ENCODE peak calls at places on chromosome 5, in nine cellular contexts. O is lower lobe of right lung; X is GM23338; P is GM23248; E is DND-41; U is heart left ventricle; S is suprapubic skin; B is CD8-positive, alpha-beta T cell; V is breast epithelium. A is an unnamed sample.

GRCh38 chr5:9771079-9771478 is 140.9 kb upstream of the TAS2R1 start:
- DNase-seq in O (no peak), X (no peak), P (no peak), E (no peak), U (no peak), S (no peak), B (no peak), V (no peak), A (no peak)

GRCh38 chr5:80168388-80169028 is 87.3 kb downstream of the SERINC5 start:
- DNase-seq in O (no peak), X (no peak), P (no peak), E (no peak), U (no peak), S (no peak), B (no peak), V (no peak), A (no peak)

GRCh38 chr5:1526681-1527131 is 2.9 kb upstream of the LPCAT1 start:
- DNase-seq in O (peak; percentile 32), X (no peak), P (no peak), E (peak; percentile 1), U (peak; percentile 3), S (peak; percentile 49), B (no peak), V (peak; percentile 33), A (no peak)

GRCh38 chr5:91245871-91246270 is 137.2 kb downstream of the ARRDC3 start:
- DNase-seq in O (no peak), X (no peak), P (peak; percentile 18), E (no peak), U (no peak), S (no peak), B (no peak), V (no peak), A (no peak)

GRCh38 chr5:167355370-167355769 is 936.1 kb upstream of the WWC1 start:
- DNase-seq in O (no peak), X (peak; percentile 28), P (no peak), E (no peak), U (no peak), S (no peak), B (no peak), V (no peak), A (no peak)

GRCh38 chr5:76787237-76787636 is 31.6 kb upstream of the F2RL1 start:
- DNase-seq in O (no peak), X (no peak), P (peak; percentile 36), E (no peak), U (peak; percentile 71), S (no peak), B (no peak), V (no peak), A (no peak)

GRCh38 chr5:74865799-74866652 is at the start of gene FAM169A:
- DNase-seq in O (peak; percentile 50), X (peak; percentile 77), P (peak; percentile 68), E (peak; percentile 60), U (peak; percentile 9), S (no peak), B (peak; percentile 62), V (no peak), A (peak; percentile 19)

GRCh38 chr5:61866930-61867329 is 439.1 kb upstream of the KIF2A start:
- DNase-seq in O (no peak), X (no peak), P (peak; percentile 66), E (no peak), U (no peak), S (no peak), B (no peak), V (no peak), A (no peak)

GRCh38 chr5:159955056-159955624 is 38.9 kb downstream of the ADRA1B start:
- DNase-seq in O (no peak), X (no peak), P (no peak), E (no peak), U (no peak), S (no peak), B (no peak), V (no peak), A (no peak)

GRCh38 chr5:54553659-54554207 is 36.2 kb downstream of the SNX18 start:
- DNase-seq in O (no peak), X (no peak), P (no peak), E (no peak), U (no peak), S (no peak), B (no peak), V (no peak), A (peak; percentile 67)
- H3K27ac ChIP-seq in O (no peak overlapping the region), X (no peak overlapping the region), P (no peak overlapping the region), E (no peak overlapping the region), U (no peak overlapping the region), S (no peak overlapping the region), B (no peak overlapping the region), V (no peak overlapping the region), A (peak overlapping the region; percentile 72)

GRCh38 chr5:172898513-172899369 is 60.5 kb upstream of the RPL26L1 start:
- DNase-seq in O (no peak), X (no peak), P (no peak), E (no peak), U (no peak), S (no peak), B (no peak), V (no peak), A (no peak)

GRCh38 chr5:172902497-172903472 is 56.4 kb upstream of the RPL26L1 start:
- DNase-seq in O (peak; percentile 91), X (peak; percentile 60), P (peak; percentile 88), E (no peak), U (peak; percentile 81), S (no peak), B (no peak), V (no peak), A (peak; percentile 59)

GRCh38 chr5:172899436-172899835 is 59.8 kb upstream of the RPL26L1 start:
- DNase-seq in O (no peak), X (no peak), P (no peak), E (no peak), U (no peak), S (no peak), B (no peak), V (no peak), A (no peak)

GRCh38 chr5:172901788-172902496 is 57.3 kb upstream of the RPL26L1 start:
- DNase-seq in O (no peak), X (peak; percentile 24), P (peak; percentile 74), E (no peak), U (no peak), S (no peak), B (no peak), V (no peak), A (no peak)

DNA sequence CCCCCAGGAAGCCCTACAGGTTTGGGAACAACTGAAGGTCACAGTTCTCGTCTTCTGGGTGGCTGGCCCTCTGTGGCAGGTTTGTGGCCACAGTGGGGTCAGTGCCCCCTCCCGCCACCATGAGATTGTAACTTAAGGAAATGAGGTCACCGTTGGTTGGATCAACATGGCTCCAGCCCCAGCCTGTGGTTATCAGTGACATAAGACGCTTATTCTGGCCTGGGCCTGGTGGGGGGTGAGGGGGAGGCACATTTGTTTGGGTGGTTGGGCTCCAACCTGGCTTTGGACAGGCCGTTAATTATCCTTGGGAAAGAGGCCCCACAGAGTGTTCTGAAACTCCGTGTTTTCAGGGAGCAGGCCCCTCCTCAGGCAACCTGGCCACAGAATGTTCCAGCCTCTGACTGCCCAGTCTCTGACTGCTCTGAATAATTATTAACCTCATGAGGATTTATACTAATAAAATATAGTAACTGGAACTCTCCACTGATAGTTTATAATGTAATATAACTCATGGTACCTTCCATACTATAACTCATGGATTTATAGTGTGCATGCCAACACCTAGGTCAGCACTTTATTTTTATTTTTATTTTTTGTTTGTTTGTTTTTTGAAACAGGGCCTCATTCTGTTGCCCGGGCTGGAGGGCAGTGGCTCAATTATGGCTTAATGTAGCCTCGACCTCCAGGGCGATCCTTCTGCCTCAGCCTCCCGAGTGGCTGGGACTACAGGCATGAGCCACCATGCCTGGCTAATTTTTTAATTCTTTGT is 58.0 kb upstream of the RPL26L1 start:
- DNase-seq in O (no peak), X (no peak), P (peak; percentile 76), E (no peak), U (peak; percentile 80), S (no peak), B (no peak), V (no peak), A (no peak)
- H3K27ac ChIP-seq in O (peak overlapping the region; percentile 89), X (no peak overlapping the region), P (peak overlapping the region; percentile 99), E (no peak overlapping the region), U (peak overlapping the region; percentile 90), S (peak overlapping the region; percentile 94), B (no peak overlapping the region), V (peak overlapping the region; percentile 98), A (no peak overlapping the region)

DNA sequence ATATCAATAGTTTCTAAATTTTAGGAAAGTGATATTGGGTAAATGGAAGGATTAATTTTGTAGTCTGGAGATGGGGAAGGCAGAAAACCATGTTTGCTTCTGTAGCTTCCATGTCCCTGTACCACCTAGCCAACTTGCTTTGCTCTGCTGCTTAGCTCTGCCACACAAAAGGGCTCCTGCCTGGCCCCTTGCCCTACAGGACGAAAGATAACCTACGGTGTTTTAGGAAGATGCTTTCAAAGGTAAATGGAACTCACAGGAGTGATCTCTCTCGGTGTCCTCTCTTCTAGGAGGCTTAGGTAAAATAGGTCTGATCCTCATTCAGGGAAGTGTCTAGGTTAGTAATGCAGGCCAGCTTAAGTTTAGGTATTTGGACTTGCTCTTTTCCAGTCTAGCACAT is 37.8 kb upstream of the DMXL1 start:
- DNase-seq in O (no peak), X (no peak), P (no peak), E (no peak), U (no peak), S (no peak), B (no peak), V (no peak), A (no peak)
- H3K27ac ChIP-seq in O (no peak overlapping the region), X (no peak overlapping the region), P (no peak overlapping the region), E (peak overlapping the region; percentile 52), U (no peak overlapping the region), S (no peak overlapping the region), B (no peak overlapping the region), V (no peak overlapping the region), A (no peak overlapping the region)

DNA sequence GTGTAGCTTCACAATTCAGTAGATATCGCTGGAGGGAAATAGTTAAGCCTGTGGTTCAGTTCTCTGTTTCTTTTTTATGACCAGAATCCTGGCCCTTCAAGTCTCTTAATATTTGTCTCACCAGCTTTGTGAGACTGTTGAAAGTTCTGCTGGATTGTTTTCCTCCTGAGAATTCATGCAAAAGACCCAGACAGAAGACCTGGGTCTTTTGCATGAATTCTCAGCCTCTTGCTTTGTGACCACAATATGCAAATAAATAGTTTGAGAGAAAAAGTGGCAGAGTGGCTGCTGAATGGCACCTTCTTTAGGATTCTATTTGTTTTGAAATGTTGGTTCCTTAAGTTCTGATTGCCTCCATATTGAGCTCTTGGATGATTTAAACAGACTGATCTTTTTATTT is 40.3 kb downstream of the RASA1 start:
- DNase-seq in O (no peak), X (peak; percentile 39), P (no peak), E (no peak), U (no peak), S (no peak), B (no peak), V (no peak), A (no peak)
- H3K27ac ChIP-seq in O (no peak overlapping the region), X (peak overlapping the region; percentile 68), P (no peak overlapping the region), E (no peak overlapping the region), U (no peak overlapping the region), S (no peak overlapping the region), B (no peak overlapping the region), V (no peak overlapping the region), A (no peak overlapping the region)

A was measured in caudate nucleus.